ENCODE peak calls at places on chromosomes 6 and 20, in four cellular contexts. J is HCT116, N is heart right ventricle, K is GM23338. B is an unnamed sample. For H3K4me1, the result is how much of the 10 kb centered on the place peaks cover.

GRCh38 chr20:38218566-38218885 is 42.0 kb downstream of the KIAA1755 start:
- DNase-seq in J (no peak), N (no peak), K (no peak), B (no peak)

GRCh38 chr6:41167173-41167963 is 4.5 kb upstream of the TREM2 start:
- DNase-seq in J (no peak), N (no peak), K (peak), B (no peak)

GRCh38 chr6:34067814-34068213 is 78.1 kb downstream of the GRM4 start:
- DNase-seq in J (no peak), N (no peak), K (peak), B (no peak)

GRCh38 chr6:157453978-157454377 is 73.0 kb downstream of the ZDHHC14 start:
- DNase-seq in J (no peak), N (no peak), K (no peak), B (no peak)

GRCh38 chr6:133584903-133585302 is 304.0 kb upstream of the TCF21 start:
- DNase-seq in J (no peak), N (no peak), K (no peak), B (no peak)

GRCh38 chr6:163296835-163297519 is 117.5 kb upstream of the QKI start:
- DNase-seq in J (no peak), N (no peak), K (no peak), B (no peak)

GRCh38 chr20:33408716-33409654 is 7.7 kb upstream of the CDK5RAP1 start:
- DNase-seq in J (no peak), N (no peak), K (no peak), B (no peak)

GRCh38 chr6:81704700-81705099 is 47.8 kb downstream of the TENT5A start:
- DNase-seq in J (no peak), N (no peak), K (no peak), B (no peak)

GRCh38 chr20:17493173-17493572 is 38.0 kb downstream of the BFSP1 start:
- DNase-seq in J (no peak), N (no peak), K (no peak), B (no peak)

GRCh38 chr6:74899416-74899815 is 306.4 kb downstream of the COL12A1 start:
- DNase-seq in J (no peak), N (no peak), K (peak), B (no peak)

GRCh38 chr6:105402981-105403935 is at the start of gene PREP:
- DNase-seq in J (peak), N (peak), K (peak), B (peak)

GRCh38 chr6:169960531-169960890 is 209.1 kb downstream of the ERMARD start:
- DNase-seq in J (no peak), N (peak), K (no peak), B (no peak)

GRCh38 chr6:104639671-104640070 is 220.0 kb downstream of the HACE1 start:
- DNase-seq in J (no peak), N (no peak), K (no peak), B (no peak)

GRCh38 chr6:167832497-167833395 is 6.0 kb downstream of the AFDN start:
- DNase-seq in J (no peak), N (no peak), K (no peak), B (no peak)
- H3K27ac ChIP-seq in J (no peak), N (no peak), K (peak), B (no peak)

DNA sequence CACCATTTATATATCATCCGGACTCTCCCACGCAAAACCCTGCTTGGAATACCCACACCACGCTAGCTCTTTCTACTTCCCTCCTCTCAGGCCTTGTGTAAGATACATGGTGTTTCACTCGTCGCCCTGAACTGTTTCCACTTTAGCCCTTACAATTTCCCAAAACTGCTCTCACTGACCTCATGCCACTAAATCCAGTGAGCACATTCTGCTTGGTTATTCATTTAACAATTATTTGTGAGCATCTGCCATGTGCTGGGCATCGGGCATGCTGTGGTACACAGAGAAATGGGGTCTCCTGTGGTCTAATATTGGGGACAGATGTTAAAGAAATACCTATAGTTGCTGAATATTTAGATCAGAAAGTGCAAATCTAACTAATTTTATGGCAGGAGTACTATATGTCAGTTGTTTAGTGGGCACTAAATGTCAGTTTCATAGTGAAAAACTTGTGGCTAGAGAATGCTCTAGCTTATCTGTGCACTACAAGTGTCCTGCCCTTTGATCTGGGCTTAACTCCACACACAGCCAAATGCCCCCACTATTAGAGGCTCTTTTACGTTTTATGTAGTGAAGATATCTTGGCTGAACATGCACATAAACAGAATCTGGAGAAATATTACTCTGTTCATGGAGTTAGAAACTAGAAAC is 41.0 kb downstream of the PLEKHG1 start:
- DNase-seq in J (no peak), N (no peak), K (no peak), B (no peak)
- H3K4me1 ChIP-seq in J (under half), N (under half), K (under half), B (under half)

GRCh38 chr6:113281014-113281810 is 575.9 kb upstream of the MARCKS start:
- DNase-seq in J (no peak), N (no peak), K (no peak), B (no peak)
- H3K4me3 ChIP-seq in J (no peak), N (no peak), K (no peak), B (no peak)

GRCh38 chr20:43511879-43512278 is 4.4 kb downstream of the L3MBTL1 start:
- DNase-seq in J (no peak), N (no peak), K (no peak), B (no peak)

GRCh38 chr20:43516251-43516824 is 8.8 kb downstream of the L3MBTL1 start:
- DNase-seq in J (no peak), N (no peak), K (no peak), B (no peak)

GRCh38 chr20:43515628-43516027 is 8.1 kb downstream of the L3MBTL1 start:
- DNase-seq in J (no peak), N (no peak), K (no peak), B (no peak)

GRCh38 chr20:43513298-43514061 is 6.0 kb downstream of the L3MBTL1 start:
- DNase-seq in J (no peak), N (no peak), K (no peak), B (no peak)

GRCh38 chr20:43514062-43514971 is 6.8 kb downstream of the L3MBTL1 start:
- DNase-seq in J (peak), N (peak), K (peak), B (peak)
- H3K27ac ChIP-seq in J (peak), N (peak), K (no peak), B (peak)

DNA sequence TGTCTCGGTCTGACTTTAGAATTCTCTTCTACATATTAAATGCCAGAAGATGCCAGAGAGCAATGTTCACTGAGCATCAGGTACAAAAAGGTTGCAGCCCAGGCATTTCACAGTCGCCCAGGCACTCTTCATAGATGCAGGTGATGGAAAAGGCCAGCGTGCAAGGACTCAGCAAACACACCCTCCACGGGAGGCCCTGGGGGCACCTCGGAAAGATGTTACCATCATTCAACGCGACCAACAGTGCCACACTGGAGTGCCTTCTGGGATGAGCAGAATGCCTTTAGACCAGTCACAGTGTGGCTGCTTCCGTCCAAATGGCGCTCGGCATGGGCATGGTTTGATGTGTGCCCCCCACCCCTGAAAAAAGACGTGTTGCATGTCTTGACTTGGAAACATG is 4.5 kb upstream of the RAMACL start:
- DNase-seq in J (no peak), N (no peak), K (no peak), B (no peak)
- H3K4me1 ChIP-seq in J (under half), N (under half), K (under half), B (under half)

GRCh38 chr20:20711413-20711812 is 1.0 kb downstream of the RALGAPA2 start:
- DNase-seq in J (no peak), N (no peak), K (peak), B (peak)

GRCh38 chr20:20712004-20712473 is 405 bp downstream of the RALGAPA2 start:
- DNase-seq in J (no peak), N (no peak), K (peak), B (no peak)

GRCh38 chr20:20710847-20711315 is 1.6 kb downstream of the RALGAPA2 start:
- DNase-seq in J (no peak), N (no peak), K (no peak), B (no peak)

GRCh38 chr20:20709858-20710257 is 2.6 kb downstream of the RALGAPA2 start:
- DNase-seq in J (no peak), N (no peak), K (no peak), B (no peak)

GRCh38 chr20:20710443-20710842 is 2.0 kb downstream of the RALGAPA2 start:
- DNase-seq in J (no peak), N (no peak), K (no peak), B (no peak)
- H3K4me3 ChIP-seq in J (no peak), N (peak), K (peak), B (peak)

DNA sequence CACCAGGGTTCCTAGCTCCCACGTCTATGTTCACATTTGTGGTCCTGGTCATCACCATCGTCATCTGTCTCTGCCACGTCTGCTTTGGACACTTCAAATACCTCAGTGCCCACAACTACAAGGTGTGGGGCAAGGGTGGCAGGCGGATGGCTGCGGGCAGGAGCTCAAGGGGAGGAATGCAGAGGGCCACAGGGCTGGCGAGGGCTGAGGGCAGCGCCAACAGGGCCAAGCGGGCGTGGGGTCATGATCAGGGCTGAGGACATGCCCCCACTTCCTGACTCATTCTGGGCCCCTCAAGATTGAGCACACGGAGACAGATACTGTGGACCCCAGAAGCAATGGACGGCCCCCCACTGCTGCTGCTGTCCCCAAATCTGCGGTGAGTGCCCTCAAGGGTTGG is 4.6 kb upstream of the CAPN11 start:
- DNase-seq in J (no peak), N (no peak), K (no peak), B (no peak)
- H3K27ac ChIP-seq in J (no peak), N (no peak), K (no peak), B (no peak)

DNA sequence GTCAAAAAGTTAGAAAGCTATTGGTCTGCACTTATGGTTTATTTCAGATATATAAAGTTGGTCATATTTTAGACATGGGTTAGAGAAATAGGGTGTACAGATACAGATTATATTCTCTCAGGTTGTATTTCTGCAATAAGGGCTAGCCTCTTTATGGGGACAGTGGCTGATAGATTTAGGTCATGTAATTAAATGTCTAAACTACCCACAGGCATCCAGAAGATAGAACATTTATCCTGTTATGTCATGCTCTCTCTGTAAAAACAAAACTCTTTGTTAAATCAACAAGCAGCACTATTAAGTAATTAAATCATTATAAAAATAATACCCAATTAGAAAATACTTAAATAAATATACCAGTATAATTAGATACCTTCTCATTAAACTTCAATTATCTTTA is 612.6 kb upstream of the CITED2 start:
- DNase-seq in J (no peak), N (no peak), K (no peak), B (no peak)
- H3K4me1 ChIP-seq in J (under half), N (under half), K (under half), B (under half)

GRCh38 chr6:39313526-39314272 is 520 bp downstream of the KCNK17 start:
- DNase-seq in J (no peak), N (no peak), K (peak), B (no peak)
- H3K4me3 ChIP-seq in J (no peak), N (peak), K (peak), B (no peak)

B was measured in CD4-positive, CD25-positive, alpha-beta regulatory T cell.